ENCODE peak calls at places on chromosomes 13 and 19, in seven cellular contexts. R, U, N, S, M, F and B are unnamed samples.

GRCh38 chr19:469833-470232 is 9.0 kb upstream of the SHC2 start:
- DNase-seq in R (no peak), U (no peak), N (no peak), S (no peak), M (no peak), F (no peak), B (no peak)

GRCh38 chr19:13301627-13302334 is 151.6 kb downstream of the IER2 start:
- DNase-seq in R (no peak), U (no peak), N (no peak), S (no peak), M (no peak), F (no peak), B (no peak)

GRCh38 chr13:94712287-94712811 is at the start of gene SOX21:
- DNase-seq in R (no peak), U (no peak), N (no peak), S (no peak), M (no peak), F (no peak), B (no peak)

GRCh38 chr13:33645591-33646554 is 172.1 kb upstream of the RFC3 start:
- DNase-seq in R (no peak), U (no peak), N (no peak), S (no peak), M (no peak), F (no peak), B (no peak)

GRCh38 chr13:111962431-111962891 is 104.5 kb upstream of the SOX1 start:
- DNase-seq in R (no peak), U (no peak), N (no peak), S (no peak), M (no peak), F (no peak), B (no peak)

GRCh38 chr19:11138659-11139526 is 16.7 kb downstream of the SPC24 start:
- DNase-seq in R (peak), U (peak), N (no peak), S (peak), M (peak), F (peak), B (no peak)

GRCh38 chr13:43077446-43077845 is 54.1 kb downstream of the DNAJC15 start:
- DNase-seq in R (no peak), U (no peak), N (no peak), S (no peak), M (no peak), F (no peak), B (no peak)

GRCh38 chr19:11265785-11266236 is 3.5 kb upstream of the DOCK6 start:
- DNase-seq in R (no peak), U (no peak), N (no peak), S (peak), M (no peak), F (no peak), B (no peak)

GRCh38 chr13:25768726-25769270 is 283.0 kb downstream of the SHISA2 start:
- DNase-seq in R (no peak), U (no peak), N (no peak), S (no peak), M (no peak), F (no peak), B (no peak)

GRCh38 chr19:14419038-14419813 is at the start of gene DDX39A:
- DNase-seq in R (peak), U (peak), N (peak), S (peak), M (peak), F (peak), B (peak)

GRCh38 chr19:58544591-58545285 is 874 bp downstream of the TRIM28 start:
- DNase-seq in R (peak), U (no peak), N (no peak), S (peak), M (no peak), F (no peak), B (peak)

GRCh38 chr13:46751811-46752635 is 44.9 kb downstream of the ESD start:
- DNase-seq in R (no peak), U (no peak), N (peak), S (no peak), M (no peak), F (no peak), B (no peak)

GRCh38 chr13:50995870-50996269 is 86.3 kb downstream of the RNASEH2B start:
- DNase-seq in R (no peak), U (no peak), N (no peak), S (no peak), M (no peak), F (no peak), B (no peak)

GRCh38 chr19:34904846-34905527 is 21.7 kb upstream of the ZNF30 start:
- DNase-seq in R (no peak), U (no peak), N (no peak), S (no peak), M (no peak), F (no peak), B (no peak)

GRCh38 chr19:28869459-28869858 is 343.5 kb downstream of the UQCRFS1 start:
- DNase-seq in R (no peak), U (no peak), N (peak), S (no peak), M (no peak), F (no peak), B (no peak)

GRCh38 chr19:8161135-8161646 is 11.8 kb upstream of the FBN3 start:
- DNase-seq in R (no peak), U (no peak), N (peak), S (peak), M (no peak), F (no peak), B (peak)

GRCh38 chr13:51873837-51874236 is 12.1 kb downstream of the CCDC70 start:
- DNase-seq in R (no peak), U (no peak), N (no peak), S (no peak), M (peak), F (no peak), B (no peak)

GRCh38 chr13:39311619-39312018 is 273.4 kb downstream of the NHLRC3 start:
- DNase-seq in R (no peak), U (no peak), N (no peak), S (no peak), M (no peak), F (no peak), B (no peak)

GRCh38 chr13:100275746-100276145 is 186.9 kb downstream of the PCCA start:
- DNase-seq in R (no peak), U (no peak), N (no peak), S (no peak), M (no peak), F (no peak), B (no peak)

GRCh38 chr13:20407759-20408158 is 117.9 kb downstream of the CRYL1 start:
- DNase-seq in R (no peak), U (no peak), N (no peak), S (no peak), M (peak), F (no peak), B (no peak)

GRCh38 chr13:51534075-51534817 is 50.0 kb upstream of the WDFY2 start:
- DNase-seq in R (peak), U (no peak), N (peak), S (no peak), M (peak), F (no peak), B (no peak)

GRCh38 chr19:18172331-18173053 is 1.1 kb upstream of the IFI30 start:
- DNase-seq in R (no peak), U (no peak), N (no peak), S (no peak), M (no peak), F (no peak), B (no peak)

GRCh38 chr19:45016388-45017314 is 15.4 kb downstream of the RELB start:
- DNase-seq in R (peak), U (peak), N (peak), S (peak), M (peak), F (peak), B (peak)

GRCh38 chr19:11261902-11262839 is at the start of gene DOCK6:
- DNase-seq in R (peak), U (no peak), N (no peak), S (peak), M (no peak), F (no peak), B (no peak)